ENCODE peak calls at places on chromosomes 7 and 10, in eight cellular contexts. One of them, this sample, is unnamed.

GRCh38 chr10:11160982-11161554 is 143.4 kb downstream of the CELF2 start:
- DNase-seq in transverse colon: no peak
- DNase-seq in H1: no peak
- DNase-seq in K562: no peak
- DNase-seq in GM12878: no peak
- DNase-seq in stomach: peak
- DNase-seq in HepG2: no peak
- DNase-seq in suprapubic skin: no peak
- DNase-seq in this sample: no peak

GRCh38 chr10:79104264-79104954 is 35.6 kb downstream of the ZMIZ1 start:
- DNase-seq in transverse colon: no peak
- DNase-seq in H1: no peak
- DNase-seq in K562: no peak
- DNase-seq in GM12878: no peak
- DNase-seq in stomach: peak
- DNase-seq in HepG2: no peak
- DNase-seq in suprapubic skin: no peak
- DNase-seq in this sample: no peak

GRCh38 chr7:40544277-40544723 is 409.5 kb downstream of the SUGCT start:
- DNase-seq in transverse colon: no peak
- DNase-seq in H1: no peak
- DNase-seq in K562: no peak
- DNase-seq in GM12878: no peak
- DNase-seq in stomach: no peak
- DNase-seq in HepG2: no peak
- DNase-seq in suprapubic skin: no peak
- DNase-seq in this sample: no peak

GRCh38 chr7:32224276-32224675 is 154.1 kb upstream of the PDE1C start:
- DNase-seq in transverse colon: no peak
- DNase-seq in H1: no peak
- DNase-seq in K562: no peak
- DNase-seq in GM12878: no peak
- DNase-seq in stomach: no peak
- DNase-seq in HepG2: no peak
- DNase-seq in suprapubic skin: no peak
- DNase-seq in this sample: peak

GRCh38 chr7:155885162-155886160 is 73.2 kb upstream of the SHH start:
- DNase-seq in transverse colon: no peak
- DNase-seq in H1: no peak
- DNase-seq in K562: no peak
- DNase-seq in GM12878: no peak
- DNase-seq in stomach: peak
- DNase-seq in HepG2: no peak
- DNase-seq in suprapubic skin: peak
- DNase-seq in this sample: no peak

GRCh38 chr7:93461350-93461749 is 113.2 kb downstream of the CALCR start:
- DNase-seq in transverse colon: no peak
- DNase-seq in H1: no peak
- DNase-seq in K562: peak
- DNase-seq in GM12878: no peak
- DNase-seq in stomach: no peak
- DNase-seq in HepG2: no peak
- DNase-seq in suprapubic skin: no peak
- DNase-seq in this sample: no peak

GRCh38 chr10:79023489-79024162 is 45.1 kb upstream of the ZMIZ1 start:
- DNase-seq in transverse colon: no peak
- DNase-seq in H1: no peak
- DNase-seq in K562: peak
- DNase-seq in GM12878: no peak
- DNase-seq in stomach: no peak
- DNase-seq in HepG2: no peak
- DNase-seq in suprapubic skin: peak
- DNase-seq in this sample: no peak

GRCh38 chr10:5873515-5873995 is 16.1 kb downstream of the ANKRD16 start:
- DNase-seq in transverse colon: peak
- DNase-seq in H1: no peak
- DNase-seq in K562: peak
- DNase-seq in GM12878: peak
- DNase-seq in stomach: peak
- DNase-seq in HepG2: peak
- DNase-seq in suprapubic skin: no peak
- DNase-seq in this sample: peak

GRCh38 chr7:128835790-128836641 is 5.8 kb downstream of the FLNC start:
- DNase-seq in transverse colon: no peak
- DNase-seq in H1: no peak
- DNase-seq in K562: no peak
- DNase-seq in GM12878: no peak
- DNase-seq in stomach: no peak
- DNase-seq in HepG2: no peak
- DNase-seq in suprapubic skin: no peak
- DNase-seq in this sample: no peak

GRCh38 chr10:17228081-17229015 is at the start of gene VIM:
- DNase-seq in transverse colon: peak
- DNase-seq in H1: peak
- DNase-seq in K562: peak
- DNase-seq in GM12878: peak
- DNase-seq in stomach: peak
- DNase-seq in HepG2: no peak
- DNase-seq in suprapubic skin: peak
- DNase-seq in this sample: peak

GRCh38 chr10:58824396-58824795 is 311.7 kb downstream of the BICC1 start:
- DNase-seq in transverse colon: no peak
- DNase-seq in H1: no peak
- DNase-seq in K562: no peak
- DNase-seq in GM12878: no peak
- DNase-seq in stomach: no peak
- DNase-seq in HepG2: no peak
- DNase-seq in suprapubic skin: no peak
- DNase-seq in this sample: no peak

GRCh38 chr7:66281678-66282593 is 76.8 kb downstream of the TPST1 start:
- DNase-seq in transverse colon: no peak
- DNase-seq in H1: no peak
- DNase-seq in K562: peak
- DNase-seq in GM12878: no peak
- DNase-seq in stomach: no peak
- DNase-seq in HepG2: peak
- DNase-seq in suprapubic skin: no peak
- DNase-seq in this sample: no peak

GRCh38 chr10:80158598-80159127 is 26.1 kb downstream of the PLAC9 start:
- DNase-seq in transverse colon: peak
- DNase-seq in H1: no peak
- DNase-seq in K562: peak
- DNase-seq in GM12878: no peak
- DNase-seq in stomach: peak
- DNase-seq in HepG2: no peak
- DNase-seq in suprapubic skin: no peak
- DNase-seq in this sample: peak

GRCh38 chr10:27490807-27491206 is 13.3 kb upstream of the RAB18 start:
- DNase-seq in transverse colon: no peak
- DNase-seq in H1: no peak
- DNase-seq in K562: no peak
- DNase-seq in GM12878: no peak
- DNase-seq in stomach: no peak
- DNase-seq in HepG2: no peak
- DNase-seq in suprapubic skin: no peak
- DNase-seq in this sample: no peak

GRCh38 chr10:63474488-63474887 is 8.7 kb upstream of the JMJD1C start:
- DNase-seq in transverse colon: no peak
- DNase-seq in H1: no peak
- DNase-seq in K562: no peak
- DNase-seq in GM12878: no peak
- DNase-seq in stomach: no peak
- DNase-seq in HepG2: no peak
- DNase-seq in suprapubic skin: no peak
- DNase-seq in this sample: no peak

GRCh38 chr10:113221756-113222168 is 271.7 kb downstream of the TCF7L2 start:
- DNase-seq in transverse colon: no peak
- DNase-seq in H1: no peak
- DNase-seq in K562: no peak
- DNase-seq in GM12878: no peak
- DNase-seq in stomach: no peak
- DNase-seq in HepG2: no peak
- DNase-seq in suprapubic skin: no peak
- DNase-seq in this sample: no peak

GRCh38 chr10:60305394-60305892 is 84.2 kb downstream of the ANK3 start:
- DNase-seq in transverse colon: no peak
- DNase-seq in H1: no peak
- DNase-seq in K562: peak
- DNase-seq in GM12878: no peak
- DNase-seq in stomach: no peak
- DNase-seq in HepG2: no peak
- DNase-seq in suprapubic skin: no peak
- DNase-seq in this sample: no peak

GRCh38 chr10:79129361-79129997 is 60.7 kb downstream of the ZMIZ1 start:
- DNase-seq in transverse colon: no peak
- DNase-seq in H1: peak
- DNase-seq in K562: peak
- DNase-seq in GM12878: no peak
- DNase-seq in stomach: no peak
- DNase-seq in HepG2: peak
- DNase-seq in suprapubic skin: no peak
- DNase-seq in this sample: no peak

GRCh38 chr7:12927635-12928434 is 240.4 kb downstream of the ARL4A start:
- DNase-seq in transverse colon: no peak
- DNase-seq in H1: no peak
- DNase-seq in K562: no peak
- DNase-seq in GM12878: no peak
- DNase-seq in stomach: no peak
- DNase-seq in HepG2: no peak
- DNase-seq in suprapubic skin: no peak
- DNase-seq in this sample: no peak

GRCh38 chr10:63699785-63700184 is 178.6 kb downstream of the REEP3 start:
- DNase-seq in transverse colon: no peak
- DNase-seq in H1: no peak
- DNase-seq in K562: no peak
- DNase-seq in GM12878: no peak
- DNase-seq in stomach: no peak
- DNase-seq in HepG2: no peak
- DNase-seq in suprapubic skin: no peak
- DNase-seq in this sample: no peak

GRCh38 chr10:29057712-29058426 is 231.0 kb upstream of the LYZL1 start:
- DNase-seq in transverse colon: no peak
- DNase-seq in H1: no peak
- DNase-seq in K562: no peak
- DNase-seq in GM12878: no peak
- DNase-seq in stomach: no peak
- DNase-seq in HepG2: no peak
- DNase-seq in suprapubic skin: no peak
- DNase-seq in this sample: no peak

GRCh38 chr10:78321500-78321899 is 287.8 kb downstream of the RPS24 start:
- DNase-seq in transverse colon: no peak
- DNase-seq in H1: no peak
- DNase-seq in K562: no peak
- DNase-seq in GM12878: no peak
- DNase-seq in stomach: no peak
- DNase-seq in HepG2: no peak
- DNase-seq in suprapubic skin: no peak
- DNase-seq in this sample: no peak

GRCh38 chr10:10996966-10997620 is 20.6 kb upstream of the CELF2 start:
- DNase-seq in transverse colon: no peak
- DNase-seq in H1: no peak
- DNase-seq in K562: no peak
- DNase-seq in GM12878: no peak
- DNase-seq in stomach: no peak
- DNase-seq in HepG2: no peak
- DNase-seq in suprapubic skin: no peak
- DNase-seq in this sample: peak

GRCh38 chr7:142776206-142776844 is 5.6 kb downstream of the PRSS2 start:
- DNase-seq in transverse colon: no peak
- DNase-seq in H1: no peak
- DNase-seq in K562: no peak
- DNase-seq in GM12878: no peak
- DNase-seq in stomach: no peak
- DNase-seq in HepG2: no peak
- DNase-seq in suprapubic skin: no peak
- DNase-seq in this sample: no peak

GRCh38 chr10:124864421-124865193 is 63.0 kb downstream of the ABRAXAS2 start:
- DNase-seq in transverse colon: peak
- DNase-seq in H1: no peak
- DNase-seq in K562: peak
- DNase-seq in GM12878: no peak
- DNase-seq in stomach: peak
- DNase-seq in HepG2: peak
- DNase-seq in suprapubic skin: no peak
- DNase-seq in this sample: no peak

GRCh38 chr10:42871823-42872222 is 89.2 kb downstream of the BMS1 start:
- DNase-seq in transverse colon: no peak
- DNase-seq in H1: no peak
- DNase-seq in K562: no peak
- DNase-seq in GM12878: no peak
- DNase-seq in stomach: no peak
- DNase-seq in HepG2: no peak
- DNase-seq in suprapubic skin: no peak
- DNase-seq in this sample: peak
- H3K27ac ChIP-seq in transverse colon: no peak
- H3K27ac ChIP-seq in H1: no peak
- H3K27ac ChIP-seq in K562: no peak
- H3K27ac ChIP-seq in GM12878: no peak
- H3K27ac ChIP-seq in stomach: no peak
- H3K27ac ChIP-seq in HepG2: no peak
- H3K27ac ChIP-seq in suprapubic skin: no peak
- H3K27ac ChIP-seq in this sample: no peak

GRCh38 chr10:82866424-82867020 is 991.5 kb downstream of the NRG3 start:
- DNase-seq in transverse colon: no peak
- DNase-seq in H1: no peak
- DNase-seq in K562: no peak
- DNase-seq in GM12878: no peak
- DNase-seq in stomach: no peak
- DNase-seq in HepG2: no peak
- DNase-seq in suprapubic skin: no peak
- DNase-seq in this sample: no peak
- TF ChIP-seq POLR2AphosphoS5 in transverse colon: no peak
- TF ChIP-seq POLR2AphosphoS5 in H1: no peak
- TF ChIP-seq POLR2AphosphoS5 in K562: no peak
- TF ChIP-seq POLR2AphosphoS5 in GM12878: no peak
- TF ChIP-seq POLR2AphosphoS5 in stomach: no peak
- TF ChIP-seq POLR2AphosphoS5 in HepG2: no peak
- TF ChIP-seq POLR2AphosphoS5 in suprapubic skin: no peak
- TF ChIP-seq POLR2AphosphoS5 in this sample: no peak

DNA sequence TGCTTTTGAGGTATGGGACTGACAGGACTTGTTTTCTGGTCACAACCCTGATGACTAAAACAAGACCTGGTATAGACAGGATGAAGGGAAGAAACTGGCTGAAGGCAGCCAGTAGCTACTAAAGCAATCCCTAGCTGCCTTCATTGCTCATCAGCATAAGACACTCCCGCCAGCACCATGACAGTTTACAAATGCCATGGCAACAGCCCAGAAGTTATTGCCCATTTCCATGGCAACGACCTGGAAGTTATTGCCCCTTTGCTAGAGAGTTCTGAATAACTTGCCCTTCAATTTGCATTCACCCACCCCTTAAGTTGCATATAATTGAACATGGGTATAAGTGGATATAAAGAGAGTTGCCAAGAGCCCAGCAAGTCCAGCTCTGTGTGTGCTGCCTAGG is 169.6 kb upstream of the FAM171A1 start:
- DNase-seq in transverse colon: no peak
- DNase-seq in H1: no peak
- DNase-seq in K562: no peak
- DNase-seq in GM12878: no peak
- DNase-seq in stomach: no peak
- DNase-seq in HepG2: no peak
- DNase-seq in suprapubic skin: no peak
- DNase-seq in this sample: no peak
- TF ChIP-seq EP300 in transverse colon: no peak
- TF ChIP-seq EP300 in H1: no peak
- TF ChIP-seq EP300 in K562: no peak
- TF ChIP-seq EP300 in GM12878: no peak
- TF ChIP-seq EP300 in stomach: no peak
- TF ChIP-seq EP300 in HepG2: no peak
- TF ChIP-seq EP300 in suprapubic skin: no peak
- TF ChIP-seq EP300 in this sample: no peak

GRCh38 chr10:3773465-3774017 is 11.5 kb downstream of the KLF6 start:
- DNase-seq in transverse colon: no peak
- DNase-seq in H1: no peak
- DNase-seq in K562: no peak
- DNase-seq in GM12878: no peak
- DNase-seq in stomach: no peak
- DNase-seq in HepG2: no peak
- DNase-seq in suprapubic skin: no peak
- DNase-seq in this sample: no peak
- H3K27ac ChIP-seq in transverse colon: no peak
- H3K27ac ChIP-seq in H1: no peak
- H3K27ac ChIP-seq in K562: no peak
- H3K27ac ChIP-seq in GM12878: no peak
- H3K27ac ChIP-seq in stomach: peak
- H3K27ac ChIP-seq in HepG2: no peak
- H3K27ac ChIP-seq in suprapubic skin: peak
- H3K27ac ChIP-seq in this sample: no peak

This sample was measured in esophagus muscularis mucosa.